ENCODE peak calls at places on chromosomes 5 and 9, in six cellular contexts. One of them, this sample, is unnamed.

GRCh38 chr5:169667896-169668674 is 31.0 kb downstream of the DOCK2 start:
- DNase-seq in thyroid gland: no peak
- DNase-seq in WTC11: no peak
- DNase-seq in type B pancreatic cell: no peak
- DNase-seq in GM20000: no peak
- DNase-seq in H1: no peak
- DNase-seq in this sample: no peak

GRCh38 chr5:34866989-34867471 is 28.1 kb downstream of the TTC23L start:
- DNase-seq in WTC11: no peak
- DNase-seq in thyroid gland: no peak
- DNase-seq in H1: no peak
- DNase-seq in GM20000: no peak
- DNase-seq in type B pancreatic cell: no peak
- DNase-seq in this sample: no peak

GRCh38 chr5:31196309-31196708 is 2.8 kb downstream of the CDH6 start:
- DNase-seq in type B pancreatic cell: no peak
- DNase-seq in thyroid gland: peak
- DNase-seq in GM20000: no peak
- DNase-seq in WTC11: no peak
- DNase-seq in H1: no peak
- DNase-seq in this sample: no peak

GRCh38 chr5:150789431-150789830 is 10.9 kb downstream of the SMIM3 start:
- DNase-seq in type B pancreatic cell: no peak
- DNase-seq in GM20000: no peak
- DNase-seq in H1: no peak
- DNase-seq in thyroid gland: no peak
- DNase-seq in WTC11: no peak
- DNase-seq in this sample: no peak

GRCh38 chr5:169442354-169443248 is 141.0 kb upstream of the SPDL1 start:
- DNase-seq in GM20000: no peak
- DNase-seq in H1: no peak
- DNase-seq in WTC11: no peak
- DNase-seq in thyroid gland: peak
- DNase-seq in type B pancreatic cell: no peak
- DNase-seq in this sample: no peak

GRCh38 chr5:115531380-115531779 is 13.2 kb downstream of the FEM1C start:
- DNase-seq in WTC11: no peak
- DNase-seq in thyroid gland: no peak
- DNase-seq in GM20000: no peak
- DNase-seq in type B pancreatic cell: no peak
- DNase-seq in H1: no peak
- DNase-seq in this sample: no peak

GRCh38 chr5:143887302-143887638 is 75.3 kb downstream of the HMHB1 start:
- DNase-seq in H1: no peak
- DNase-seq in GM20000: no peak
- DNase-seq in type B pancreatic cell: no peak
- DNase-seq in WTC11: no peak
- DNase-seq in thyroid gland: peak
- DNase-seq in this sample: no peak

GRCh38 chr5:1155191-1156032 is 43.5 kb upstream of the SLC12A7 start:
- DNase-seq in type B pancreatic cell: no peak
- DNase-seq in H1: no peak
- DNase-seq in GM20000: no peak
- DNase-seq in thyroid gland: no peak
- DNase-seq in WTC11: no peak
- DNase-seq in this sample: peak

GRCh38 chr9:120531683-120532300 is 48.2 kb downstream of the CDK5RAP2 start:
- DNase-seq in H1: no peak
- DNase-seq in GM20000: no peak
- DNase-seq in thyroid gland: peak
- DNase-seq in type B pancreatic cell: no peak
- DNase-seq in WTC11: peak
- DNase-seq in this sample: no peak

GRCh38 chr9:97853056-97853843 is at the start of gene FOXE1:
- DNase-seq in WTC11: peak
- DNase-seq in type B pancreatic cell: no peak
- DNase-seq in thyroid gland: peak
- DNase-seq in H1: no peak
- DNase-seq in GM20000: peak
- DNase-seq in this sample: peak

GRCh38 chr9:128838338-128838737 is 8.7 kb upstream of the SPOUT1 start:
- DNase-seq in GM20000: peak
- DNase-seq in type B pancreatic cell: no peak
- DNase-seq in H1: no peak
- DNase-seq in WTC11: no peak
- DNase-seq in thyroid gland: no peak
- DNase-seq in this sample: no peak

GRCh38 chr5:176647870-176648466 is 684 bp downstream of the TSPAN17 start:
- DNase-seq in type B pancreatic cell: no peak
- DNase-seq in thyroid gland: peak
- DNase-seq in GM20000: no peak
- DNase-seq in H1: no peak
- DNase-seq in WTC11: no peak
- DNase-seq in this sample: peak

GRCh38 chr5:175922192-175922885 is 45.8 kb downstream of the THOC3 start:
- DNase-seq in type B pancreatic cell: no peak
- DNase-seq in thyroid gland: no peak
- DNase-seq in WTC11: no peak
- DNase-seq in GM20000: no peak
- DNase-seq in H1: no peak
- DNase-seq in this sample: no peak

GRCh38 chr9:108551030-108551964 is 304.5 kb downstream of the ACTL7B start:
- DNase-seq in GM20000: no peak
- DNase-seq in WTC11: no peak
- DNase-seq in thyroid gland: no peak
- DNase-seq in H1: no peak
- DNase-seq in type B pancreatic cell: no peak
- DNase-seq in this sample: no peak

GRCh38 chr9:100170085-100170484 is 71.0 kb downstream of the INVS start:
- DNase-seq in H1: no peak
- DNase-seq in type B pancreatic cell: no peak
- DNase-seq in thyroid gland: no peak
- DNase-seq in WTC11: no peak
- DNase-seq in GM20000: no peak
- DNase-seq in this sample: no peak

GRCh38 chr9:70480405-70480980 is 66.0 kb upstream of the KLF9 start:
- DNase-seq in H1: no peak
- DNase-seq in type B pancreatic cell: no peak
- DNase-seq in WTC11: no peak
- DNase-seq in thyroid gland: peak
- DNase-seq in GM20000: no peak
- DNase-seq in this sample: no peak

GRCh38 chr9:35659340-35659739 is 1.2 kb downstream of the CCDC107 start:
- DNase-seq in thyroid gland: no peak
- DNase-seq in H1: no peak
- DNase-seq in GM20000: no peak
- DNase-seq in WTC11: no peak
- DNase-seq in type B pancreatic cell: no peak
- DNase-seq in this sample: no peak

DNA sequence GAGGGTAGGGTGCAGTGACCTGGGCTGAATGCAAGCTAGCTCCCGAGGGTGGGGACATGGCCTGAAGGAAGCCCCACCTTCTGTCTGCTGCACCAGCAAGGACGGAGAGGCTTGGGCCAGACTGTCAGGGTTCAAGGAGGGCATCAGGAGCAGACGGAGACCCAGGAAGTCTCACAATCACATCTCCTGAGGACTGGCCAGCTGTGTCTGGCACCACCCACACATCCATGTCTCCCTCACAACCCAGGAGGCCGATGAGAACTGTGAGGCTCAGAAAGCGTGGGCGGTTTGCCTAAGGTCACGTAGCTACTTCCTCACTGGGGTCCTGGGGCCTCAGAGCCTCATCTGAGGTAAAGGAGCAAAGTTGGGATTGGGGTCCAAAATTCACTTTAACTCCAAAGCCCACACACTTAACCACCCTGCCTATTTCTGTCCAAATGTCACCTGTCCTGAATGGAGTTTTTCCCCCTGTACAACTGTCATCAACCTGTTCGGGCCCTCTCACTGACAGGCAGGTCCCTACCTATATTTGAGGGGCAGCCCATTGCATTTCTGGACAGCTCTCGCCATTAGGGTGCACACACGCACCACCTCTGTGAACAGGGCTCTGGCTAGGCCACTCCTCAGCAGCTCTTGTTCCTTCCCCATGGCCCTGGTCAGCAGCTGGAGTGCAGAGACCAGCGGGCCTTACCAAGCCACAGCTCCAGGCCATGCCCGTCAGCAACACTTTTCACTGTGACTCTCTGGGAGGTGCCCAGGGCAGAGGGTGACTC is 3.4 kb downstream of the IL13 start:
- DNase-seq in thyroid gland: no peak
- DNase-seq in H1: no peak
- DNase-seq in GM20000: peak
- DNase-seq in WTC11: no peak
- DNase-seq in type B pancreatic cell: no peak
- DNase-seq in this sample: no peak
- TF ChIP-seq CTCF in thyroid gland: no peak
- TF ChIP-seq CTCF in H1: no peak
- TF ChIP-seq CTCF in GM20000: no peak
- TF ChIP-seq CTCF in WTC11: no peak
- TF ChIP-seq CTCF in type B pancreatic cell: no peak
- TF ChIP-seq CTCF in this sample: no peak

GRCh38 chr5:154485850-154486426 is 7.9 kb upstream of the HAND1 start:
- DNase-seq in H1: no peak
- DNase-seq in type B pancreatic cell: no peak
- DNase-seq in thyroid gland: no peak
- DNase-seq in WTC11: no peak
- DNase-seq in GM20000: no peak
- DNase-seq in this sample: no peak

GRCh38 chr5:154484393-154484944 is 6.4 kb upstream of the HAND1 start:
- DNase-seq in GM20000: no peak
- DNase-seq in WTC11: no peak
- DNase-seq in thyroid gland: no peak
- DNase-seq in H1: no peak
- DNase-seq in type B pancreatic cell: no peak
- DNase-seq in this sample: no peak

GRCh38 chr5:154485092-154485491 is 7.1 kb upstream of the HAND1 start:
- DNase-seq in thyroid gland: no peak
- DNase-seq in H1: no peak
- DNase-seq in WTC11: no peak
- DNase-seq in type B pancreatic cell: no peak
- DNase-seq in GM20000: no peak
- DNase-seq in this sample: no peak

GRCh38 chr5:154486427-154486866 is 8.4 kb upstream of the HAND1 start:
- DNase-seq in H1: no peak
- DNase-seq in thyroid gland: no peak
- DNase-seq in GM20000: no peak
- DNase-seq in type B pancreatic cell: no peak
- DNase-seq in WTC11: peak
- DNase-seq in this sample: no peak

GRCh38 chr5:154487541-154487940 is 9.5 kb upstream of the HAND1 start:
- DNase-seq in type B pancreatic cell: no peak
- DNase-seq in H1: no peak
- DNase-seq in GM20000: peak
- DNase-seq in WTC11: no peak
- DNase-seq in thyroid gland: no peak
- DNase-seq in this sample: no peak
- TF ChIP-seq CTCF in type B pancreatic cell: no peak
- TF ChIP-seq CTCF in H1: no peak
- TF ChIP-seq CTCF in GM20000: no peak
- TF ChIP-seq CTCF in WTC11: no peak
- TF ChIP-seq CTCF in thyroid gland: no peak
- TF ChIP-seq CTCF in this sample: no peak

GRCh38 chr9:122264360-122265264 is at the start of the genes MRRF and RBM18:
- DNase-seq in H1: peak
- DNase-seq in thyroid gland: peak
- DNase-seq in WTC11: peak
- DNase-seq in GM20000: peak
- DNase-seq in type B pancreatic cell: peak
- DNase-seq in this sample: peak
- TF ChIP-seq CTCF in H1: no peak
- TF ChIP-seq CTCF in thyroid gland: peak
- TF ChIP-seq CTCF in WTC11: no peak
- TF ChIP-seq CTCF in GM20000: no peak
- TF ChIP-seq CTCF in type B pancreatic cell: no peak
- TF ChIP-seq CTCF in this sample: no peak

DNA sequence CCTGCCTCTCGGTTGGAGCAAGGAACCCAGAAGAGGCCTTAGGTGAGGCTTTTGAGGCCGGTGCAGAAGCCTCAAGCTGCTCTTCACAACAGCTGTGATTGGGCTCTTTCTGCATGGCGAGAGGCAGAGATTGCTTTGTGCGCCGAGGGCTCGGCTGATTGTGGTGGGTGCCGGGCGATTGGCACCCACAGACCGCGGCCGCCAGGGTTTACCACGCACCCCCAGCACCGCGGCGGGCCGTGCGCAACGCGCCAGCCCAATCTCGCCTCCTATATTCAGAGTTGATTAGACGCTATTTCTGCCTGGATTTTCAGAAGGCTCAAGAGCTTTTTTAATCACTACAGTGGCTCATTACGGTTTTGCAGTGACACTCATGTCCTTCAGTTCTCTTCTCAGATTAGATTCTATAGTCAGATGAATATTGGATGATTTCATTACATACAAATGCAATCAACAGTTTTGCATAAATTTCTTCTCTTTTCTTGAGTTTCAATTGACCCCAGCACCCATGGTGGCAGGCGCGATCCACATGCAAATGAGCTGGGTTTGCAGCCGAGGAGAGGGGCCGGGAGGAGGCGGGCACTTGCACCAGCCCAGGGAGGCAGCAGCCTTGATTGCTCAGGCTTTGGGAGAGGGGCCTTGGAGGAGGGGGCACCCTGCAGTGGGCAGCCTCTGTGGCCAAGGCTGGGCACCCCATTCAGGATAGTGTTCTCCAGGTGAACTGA is 33.8 kb upstream of the PTGS1 start:
- DNase-seq in thyroid gland: no peak
- DNase-seq in GM20000: no peak
- DNase-seq in H1: no peak
- DNase-seq in WTC11: no peak
- DNase-seq in type B pancreatic cell: no peak
- DNase-seq in this sample: no peak
- TF ChIP-seq CTCF in thyroid gland: no peak
- TF ChIP-seq CTCF in GM20000: no peak
- TF ChIP-seq CTCF in H1: no peak
- TF ChIP-seq CTCF in WTC11: no peak
- TF ChIP-seq CTCF in type B pancreatic cell: no peak
- TF ChIP-seq CTCF in this sample: no peak

GRCh38 chr9:13596383-13596970 is 317.0 kb upstream of the MPDZ start:
- DNase-seq in GM20000: no peak
- DNase-seq in WTC11: peak
- DNase-seq in H1: peak
- DNase-seq in thyroid gland: no peak
- DNase-seq in type B pancreatic cell: no peak
- DNase-seq in this sample: no peak

GRCh38 chr9:13598738-13599137 is 319.2 kb upstream of the MPDZ start:
- DNase-seq in GM20000: no peak
- DNase-seq in type B pancreatic cell: no peak
- DNase-seq in H1: no peak
- DNase-seq in WTC11: no peak
- DNase-seq in thyroid gland: no peak
- DNase-seq in this sample: no peak

GRCh38 chr9:13597427-13597826 is 317.9 kb upstream of the MPDZ start:
- DNase-seq in GM20000: no peak
- DNase-seq in thyroid gland: no peak
- DNase-seq in H1: no peak
- DNase-seq in WTC11: no peak
- DNase-seq in type B pancreatic cell: no peak
- DNase-seq in this sample: no peak
- TF ChIP-seq CTCF in GM20000: no peak
- TF ChIP-seq CTCF in thyroid gland: no peak
- TF ChIP-seq CTCF in H1: no peak
- TF ChIP-seq CTCF in WTC11: no peak
- TF ChIP-seq CTCF in type B pancreatic cell: no peak
- TF ChIP-seq CTCF in this sample: no peak